ENCODE peak calls at places on chromosomes 3 and 15, in four cellular contexts. F is activated CD8-positive, alpha-beta memory T cell treated with anti-CD3 and anti-CD28 coated beads for 1 hour; A is SW480; E is cardiac septum. N is an unnamed sample.
A peak's percentile ranks its signal among the peaks of the same experiment; 100 is the strongest.

GRCh38 chr3:107064445-107065060 is 312.7 kb upstream of the CCDC54 start:
- DNase-seq in A (peak; percentile 52), E (no peak), F (no peak), N (peak; percentile 8)

GRCh38 chr3:78804251-78805037 is 963.4 kb downstream of the ROBO1 start:
- DNase-seq in E (no peak), A (no peak), F (no peak), N (no peak)

GRCh38 chr15:67149859-67150824 is 84.7 kb downstream of the SMAD3 start:
- DNase-seq in E (peak; percentile 77), A (peak; percentile 84), F (no peak), N (no peak)

GRCh38 chr3:13080591-13080990 is 7.4 kb upstream of the IQSEC1 start:
- DNase-seq in E (no peak), A (no peak), F (no peak), N (no peak)

GRCh38 chr3:162544246-162544645 is 1047.6 kb downstream of the OTOL1 start:
- DNase-seq in A (no peak), E (no peak), F (no peak), N (no peak)

GRCh38 chr3:11507719-11508118 is 136.0 kb downstream of the VGLL4 start:
- DNase-seq in A (no peak), E (no peak), F (no peak), N (no peak)

GRCh38 chr3:172606021-172606420 is 82.8 kb upstream of the TNFSF10 start:
- DNase-seq in E (no peak), A (no peak), F (no peak), N (no peak)

GRCh38 chr15:76034111-76034510 is 21.9 kb upstream of the NRG4 start:
- DNase-seq in F (no peak), A (no peak), E (no peak), N (no peak)

GRCh38 chr3:110227987-110228386 is 843.6 kb upstream of the NECTIN3 start:
- DNase-seq in A (no peak), F (no peak), E (no peak), N (no peak)

GRCh38 chr3:9727041-9727595 is 4.4 kb upstream of the BRPF1 start:
- DNase-seq in F (no peak), A (peak; percentile 69), E (no peak), N (no peak)

GRCh38 chr3:114756506-114757279 is 390.4 kb downstream of the ZBTB20 start:
- DNase-seq in A (no peak), E (no peak), F (no peak), N (no peak)

GRCh38 chr3:183895296-183895695 is 10.6 kb upstream of the PARL start:
- DNase-seq in A (peak; percentile 64), E (no peak), F (no peak), N (no peak)

GRCh38 chr3:155352900-155353490 is 59.5 kb upstream of the STRIT1 start:
- DNase-seq in E (no peak), A (peak; percentile 62), F (no peak), N (no peak)

GRCh38 chr3:73746610-73747009 is 121.9 kb upstream of the PDZRN3 start:
- DNase-seq in E (no peak), F (no peak), A (no peak), N (no peak)

N was measured in stimulated activated CD8-positive, alpha-beta memory T cell treated with anti-CD3 and anti-CD28 coated beads, Interleukin-15, amount 100 ng/mL, for 4 hours.